ENCODE peak calls at places on chromosomes 5 and 9, in nine cellular contexts. E, Z, V, H, J, Y, O, W and I are unnamed samples.

GRCh38 chr5:61687371-61687770 is 355.3 kb downstream of the ZSWIM6 start:
- DNase-seq in E (no peak), Z (no peak), V (no peak), H (no peak), J (no peak), Y (no peak), O (no peak), W (no peak), I (no peak)

GRCh38 chr5:119398713-119399492 is 43.1 kb downstream of the TNFAIP8 start:
- DNase-seq in E (peak), Z (peak), V (no peak), H (no peak), J (peak), Y (no peak), O (no peak), W (no peak), I (no peak)

GRCh38 chr5:127906562-127907204 is 176.9 kb upstream of the SLC12A2 start:
- DNase-seq in E (no peak), Z (no peak), V (no peak), H (peak), J (no peak), Y (no peak), O (no peak), W (no peak), I (peak)

GRCh38 chr5:172350212-172351181 is 66.9 kb upstream of the UBTD2 start:
- DNase-seq in E (no peak), Z (no peak), V (no peak), H (no peak), J (no peak), Y (no peak), O (no peak), W (no peak), I (no peak)

GRCh38 chr5:175859422-175859821 is 12.0 kb upstream of the CPLX2 start:
- DNase-seq in E (no peak), Z (no peak), V (no peak), H (no peak), J (no peak), Y (no peak), O (no peak), W (no peak), I (no peak)

GRCh38 chr5:15236911-15237508 is 263.0 kb upstream of the FBXL7 start:
- DNase-seq in E (no peak), Z (no peak), V (no peak), H (no peak), J (no peak), Y (no peak), O (no peak), W (no peak), I (peak)

GRCh38 chr5:27125856-27126255 is 87.5 kb upstream of the CDH9 start:
- DNase-seq in E (no peak), Z (no peak), V (no peak), H (no peak), J (no peak), Y (no peak), O (no peak), W (no peak), I (no peak)

GRCh38 chr5:73328665-73329064 is 119.9 kb downstream of the FOXD1 start:
- DNase-seq in E (no peak), Z (no peak), V (no peak), H (no peak), J (no peak), Y (no peak), O (no peak), W (no peak), I (no peak)

GRCh38 chr5:77935516-77936364 is 159.6 kb upstream of the TBCA start:
- DNase-seq in E (peak), Z (no peak), V (no peak), H (no peak), J (peak), Y (peak), O (no peak), W (no peak), I (peak)

GRCh38 chr5:171924493-171925122 is 81.8 kb downstream of the FBXW11 start:
- DNase-seq in E (no peak), Z (no peak), V (no peak), H (no peak), J (no peak), Y (no peak), O (no peak), W (no peak), I (no peak)

GRCh38 chr5:112116372-112116771 is 302.7 kb downstream of the EPB41L4A start:
- DNase-seq in E (no peak), Z (no peak), V (no peak), H (no peak), J (no peak), Y (no peak), O (no peak), W (no peak), I (peak)

GRCh38 chr5:169701910-169702451 is 64.9 kb downstream of the DOCK2 start:
- DNase-seq in E (peak), Z (no peak), V (no peak), H (no peak), J (no peak), Y (peak), O (peak), W (no peak), I (no peak)

GRCh38 chr5:166926098-166926497 is 1365.3 kb upstream of the WWC1 start:
- DNase-seq in E (no peak), Z (no peak), V (no peak), H (no peak), J (no peak), Y (peak), O (no peak), W (no peak), I (no peak)

GRCh38 chr9:79638806-79639205 is 67.0 kb downstream of the TLE4 start:
- DNase-seq in E (no peak), Z (no peak), V (no peak), H (no peak), J (no peak), Y (no peak), O (no peak), W (no peak), I (no peak)

GRCh38 chr5:135223891-135224625 is 175.0 kb downstream of the MACROH2A1 start:
- DNase-seq in E (no peak), Z (no peak), V (no peak), H (no peak), J (no peak), Y (no peak), O (no peak), W (no peak), I (no peak)

GRCh38 chr9:35605336-35606137 is 475 bp downstream of the TESK1 start:
- DNase-seq in E (no peak), Z (peak), V (no peak), H (no peak), J (no peak), Y (no peak), O (no peak), W (peak), I (peak)

GRCh38 chr9:137095664-137096517 is 9.1 kb downstream of the MAN1B1 start:
- DNase-seq in E (no peak), Z (no peak), V (no peak), H (peak), J (peak), Y (no peak), O (no peak), W (peak), I (peak)

GRCh38 chr9:86749530-86750275 is 197.6 kb downstream of the GAS1 start:
- DNase-seq in E (peak), Z (no peak), V (no peak), H (no peak), J (no peak), Y (peak), O (no peak), W (no peak), I (no peak)

GRCh38 chr5:3594514-3595101 is 1.0 kb upstream of the IRX1 start:
- DNase-seq in E (peak), Z (no peak), V (no peak), H (no peak), J (no peak), Y (no peak), O (no peak), W (no peak), I (no peak)

GRCh38 chr9:88826651-88827245 is 164.5 kb upstream of the S1PR3 start:
- DNase-seq in E (peak), Z (no peak), V (no peak), H (no peak), J (no peak), Y (peak), O (no peak), W (no peak), I (no peak)

GRCh38 chr5:133246376-133247144 is 194.7 kb downstream of the HSPA4 start:
- DNase-seq in E (no peak), Z (no peak), V (no peak), H (no peak), J (no peak), Y (no peak), O (no peak), W (no peak), I (no peak)

GRCh38 chr5:102811962-102812361 is 56.9 kb downstream of the PAM start:
- DNase-seq in E (peak), Z (no peak), V (no peak), H (no peak), J (no peak), Y (peak), O (peak), W (no peak), I (no peak)

GRCh38 chr9:135297716-135298075 is 181.9 kb upstream of the PPP1R26 start:
- DNase-seq in E (no peak), Z (no peak), V (no peak), H (no peak), J (peak), Y (no peak), O (no peak), W (no peak), I (no peak)

GRCh38 chr9:36401179-36401740 is 1.2 kb upstream of the RNF38 start:
- DNase-seq in E (peak), Z (no peak), V (peak), H (no peak), J (peak), Y (peak), O (peak), W (peak), I (peak)

GRCh38 chr9:93577045-93577939 is 908 bp downstream of the PHF2 start:
- DNase-seq in E (peak), Z (peak), V (no peak), H (peak), J (peak), Y (no peak), O (no peak), W (peak), I (peak)

GRCh38 chr5:96743805-96744559 is 63.8 kb downstream of the ERAP1 start:
- DNase-seq in E (no peak), Z (no peak), V (no peak), H (no peak), J (no peak), Y (no peak), O (no peak), W (no peak), I (no peak)

GRCh38 chr9:121772600-121773285 is 121.3 kb downstream of the DAB2IP start:
- DNase-seq in E (no peak), Z (peak), V (no peak), H (no peak), J (no peak), Y (no peak), O (no peak), W (no peak), I (no peak)

GRCh38 chr5:143063175-143063970 is 293.2 kb downstream of the ARHGAP26 start:
- DNase-seq in E (peak), Z (peak), V (no peak), H (no peak), J (no peak), Y (no peak), O (no peak), W (no peak), I (no peak)

GRCh38 chr5:11234501-11234911 is 473.5 kb upstream of the DAP start:
- DNase-seq in E (no peak), Z (no peak), V (no peak), H (peak), J (no peak), Y (no peak), O (no peak), W (no peak), I (no peak)

GRCh38 chr9:108547736-108548135 is 308.1 kb downstream of the ACTL7B start:
- DNase-seq in E (no peak), Z (no peak), V (no peak), H (no peak), J (no peak), Y (no peak), O (no peak), W (no peak), I (no peak)

GRCh38 chr5:132526290-132526973 is 16.9 kb downstream of the IL5 start:
- DNase-seq in E (peak), Z (peak), V (peak), H (peak), J (peak), Y (no peak), O (peak), W (no peak), I (peak)